ENCODE peak calls at places on chromosomes 12 and 14, in seven cellular contexts. F, S, Y, Z, G, B and X are unnamed samples.

GRCh38 chr12:113169697-113170096 is 15.6 kb downstream of the DDX54 start:
- DNase-seq in F (no peak), S (no peak), Y (no peak), Z (no peak), G (no peak), B (no peak), X (no peak)

GRCh38 chr14:21467620-21468019 is 9.1 kb downstream of the RAB2B start:
- DNase-seq in F (no peak), S (no peak), Y (no peak), Z (peak; percentile 79), G (peak; percentile 93), B (peak; percentile 24), X (no peak)

GRCh38 chr14:65079201-65079600 is 23.1 kb downstream of the MAX start:
- DNase-seq in F (no peak), S (no peak), Y (no peak), Z (no peak), G (no peak), B (no peak), X (no peak)

GRCh38 chr14:99264691-99265090 is 7.3 kb downstream of the BCL11B start:
- DNase-seq in F (no peak), S (no peak), Y (no peak), Z (no peak), G (no peak), B (no peak), X (no peak)

GRCh38 chr14:57479197-57479596 is 14.5 kb downstream of the CCDC198 start:
- DNase-seq in F (no peak), S (no peak), Y (no peak), Z (no peak), G (no peak), B (no peak), X (no peak)

GRCh38 chr14:32083789-32084188 is 6.7 kb downstream of the ARHGAP5 start:
- DNase-seq in F (no peak), S (no peak), Y (no peak), Z (no peak), G (no peak), B (no peak), X (no peak)

GRCh38 chr12:88420460-88420859 is 159.8 kb downstream of the KITLG start:
- DNase-seq in F (no peak), S (no peak), Y (peak; percentile 26), Z (peak; percentile 94), G (peak; percentile 95), B (peak; percentile 37), X (peak; percentile 26)

GRCh38 chr12:25585021-25585523 is 32.0 kb upstream of the LMNTD1 start:
- DNase-seq in F (no peak), S (no peak), Y (no peak), Z (peak; percentile 83), G (no peak), B (no peak), X (no peak)

GRCh38 chr14:86481105-86481504 is 951.2 kb downstream of the FLRT2 start:
- DNase-seq in F (no peak), S (no peak), Y (peak; percentile 2), Z (no peak), G (peak; percentile 5), B (no peak), X (no peak)

GRCh38 chr14:71538288-71538687 is 393.9 kb upstream of the RGS6 start:
- DNase-seq in F (no peak), S (no peak), Y (no peak), Z (no peak), G (no peak), B (no peak), X (no peak)

GRCh38 chr12:50221228-50222008 is 54.2 kb upstream of the CERS5 start:
- DNase-seq in F (no peak), S (no peak), Y (no peak), Z (peak; percentile 94), G (peak; percentile 83), B (peak; percentile 62), X (no peak)

GRCh38 chr12:41743835-41744234 is 400.8 kb downstream of the GXYLT1 start:
- DNase-seq in F (no peak), S (no peak), Y (no peak), Z (peak; percentile 28), G (peak; percentile 2), B (no peak), X (peak; percentile 30)

GRCh38 chr12:121182222-121182896 is 27.6 kb upstream of the P2RX4 start:
- DNase-seq in F (no peak), S (no peak), Y (no peak), Z (no peak), G (no peak), B (no peak), X (no peak)

GRCh38 chr14:46490150-46490769 is 161.3 kb downstream of the RPL10L start:
- DNase-seq in F (no peak), S (no peak), Y (no peak), Z (no peak), G (peak; percentile 19), B (no peak), X (peak; percentile 60)

GRCh38 chr12:32440120-32440865 is 40.9 kb downstream of the FGD4 start:
- DNase-seq in F (no peak), S (no peak), Y (no peak), Z (no peak), G (no peak), B (no peak), X (no peak)

GRCh38 chr12:113098428-113099028 is 37.0 kb downstream of the RASAL1 start:
- DNase-seq in F (peak; percentile 62), S (peak; percentile 67), Y (peak; percentile 93), Z (peak; percentile 94), G (peak; percentile 88), B (peak; percentile 90), X (peak; percentile 96)

GRCh38 chr12:32811686-32812392 is 56.1 kb upstream of the YARS2 start:
- DNase-seq in F (no peak), S (no peak), Y (no peak), Z (no peak), G (no peak), B (no peak), X (no peak)

GRCh38 chr12:123995023-123995422 is 22.0 kb downstream of the ZNF664 start:
- DNase-seq in F (no peak), S (no peak), Y (no peak), Z (peak; percentile 85), G (peak; percentile 32), B (no peak), X (no peak)

GRCh38 chr12:102249073-102249854 is 51.6 kb upstream of the PMCH start:
- DNase-seq in F (no peak), S (no peak), Y (no peak), Z (peak; percentile 1), G (peak; percentile 18), B (no peak), X (no peak)

GRCh38 chr14:36784541-36784940 is 122.9 kb downstream of the PAX9 start:
- DNase-seq in F (no peak), S (no peak), Y (no peak), Z (no peak), G (peak; percentile 1), B (no peak), X (no peak)

GRCh38 chr12:84807249-84807648 is 105.3 kb downstream of the SLC6A15 start:
- DNase-seq in F (no peak), S (no peak), Y (no peak), Z (peak; percentile 75), G (peak; percentile 20), B (no peak), X (peak; percentile 32)

GRCh38 chr14:24965934-24966593 is 83.9 kb downstream of the STXBP6 start:
- DNase-seq in F (no peak), S (no peak), Y (peak; percentile 76), Z (peak; percentile 92), G (peak; percentile 20), B (peak; percentile 9), X (peak; percentile 6)

GRCh38 chr14:53663709-53664108 is 292.9 kb downstream of the BMP4 start:
- DNase-seq in F (no peak), S (no peak), Y (peak; percentile 23), Z (peak; percentile 4), G (peak; percentile 34), B (peak; percentile 6), X (peak; percentile 2)

GRCh38 chr14:100317897-100318808 is 5.0 kb upstream of the SLC25A47 start:
- DNase-seq in F (peak; percentile 43), S (peak; percentile 68), Y (no peak), Z (peak; percentile 88), G (peak; percentile 50), B (peak; percentile 89), X (no peak)

GRCh38 chr12:125552223-125552747 is 487.1 kb downstream of the AACS start:
- DNase-seq in F (no peak), S (no peak), Y (no peak), Z (no peak), G (no peak), B (no peak), X (no peak)

GRCh38 chr12:810635-811415 is 58.4 kb downstream of the WNK1 start:
- DNase-seq in F (no peak), S (no peak), Y (no peak), Z (peak; percentile 31), G (no peak), B (no peak), X (no peak)

GRCh38 chr12:21940972-21941521 is at the start of gene ABCC9:
- DNase-seq in F (no peak), S (peak; percentile 2), Y (no peak), Z (peak; percentile 64), G (peak; percentile 48), B (peak; percentile 22), X (peak; percentile 65)

GRCh38 chr14:24409956-24410355 is 11.2 kb downstream of the NYNRIN start:
- DNase-seq in F (no peak), S (no peak), Y (no peak), Z (no peak), G (no peak), B (no peak), X (no peak)

GRCh38 chr14:51533877-51534553 is 117.7 kb upstream of the FRMD6 start:
- DNase-seq in F (no peak), S (no peak), Y (no peak), Z (peak; percentile 19), G (no peak), B (no peak), X (no peak)